ENCODE peak calls at places on chromosome 2, in four cellular contexts. M, B, S and F are unnamed samples.

GRCh38 chr2:229586746-229587705 is 127.3 kb downstream of the DNER start:
- DNase-seq in B (peak; percentile 5), S (peak; percentile 76), M (peak; percentile 67), F (peak; percentile 51)

GRCh38 chr2:154449951-154450658 is 248.4 kb upstream of the KCNJ3 start:
- DNase-seq in S (no peak), M (no peak), B (no peak), F (no peak)

GRCh38 chr2:236338495-236339184 is 74.4 kb upstream of the ASB18 start:
- DNase-seq in B (no peak), S (peak; percentile 26), M (no peak), F (no peak)

GRCh38 chr2:241410739-241411176 is 54.7 kb downstream of the FARP2 start:
- DNase-seq in B (no peak), S (peak; percentile 80), M (no peak), F (no peak)

GRCh38 chr2:207073791-207074678 is 91.7 kb downstream of the KLF7 start:
- DNase-seq in S (peak; percentile 70), M (no peak), B (no peak), F (no peak)

GRCh38 chr2:240595381-240596079 is 9.0 kb downstream of the CAPN10 start:
- DNase-seq in B (peak; percentile 26), S (no peak), M (peak; percentile 51), F (no peak)

GRCh38 chr2:99975386-99975785 is 167.0 kb downstream of the AFF3 start:
- DNase-seq in B (no peak), S (no peak), M (no peak), F (no peak)

GRCh38 chr2:19575618-19576017 is 217.2 kb upstream of the OSR1 start:
- DNase-seq in B (no peak), M (no peak), S (no peak), F (no peak)

GRCh38 chr2:126482582-126483464 is 173.1 kb upstream of the GYPC start:
- DNase-seq in B (no peak), S (no peak), M (no peak), F (no peak)

GRCh38 chr2:3728104-3729054 is 25.0 kb downstream of the DCDC2C start:
- DNase-seq in S (no peak), M (peak; percentile 39), B (no peak), F (no peak)

GRCh38 chr2:15047184-15047583 is 414.7 kb downstream of the LRATD1 start:
- DNase-seq in B (no peak), M (no peak), S (no peak), F (no peak)

GRCh38 chr2:73982140-73982617 is 2.5 kb upstream of the TET3 start:
- DNase-seq in B (no peak), M (no peak), S (no peak), F (no peak)

GRCh38 chr2:107932986-107933385 is 53.3 kb upstream of the SLC5A7 start:
- DNase-seq in M (no peak), S (no peak), B (no peak), F (no peak)

GRCh38 chr2:47512581-47513083 is 109.7 kb downstream of the MSH2 start:
- DNase-seq in B (no peak), S (no peak), M (peak; percentile 31), F (no peak)

GRCh38 chr2:101287303-101287702 is 21.2 kb downstream of the RNF149 start:
- DNase-seq in S (no peak), B (no peak), M (no peak), F (no peak)

GRCh38 chr2:60262178-60262577 is 291.3 kb downstream of the BCL11A start:
- DNase-seq in M (no peak), B (no peak), S (no peak), F (no peak)

GRCh38 chr2:129233751-129234406 is 745.6 kb upstream of the RAB6C start:
- DNase-seq in S (no peak), B (no peak), M (peak; percentile 15), F (no peak)

GRCh38 chr2:136185991-136186771 is 68.2 kb upstream of the CXCR4 start:
- DNase-seq in B (no peak), M (peak; percentile 17), S (peak; percentile 22), F (no peak)

GRCh38 chr2:44715671-44716077 is 225.8 kb upstream of the SIX3 start:
- DNase-seq in S (no peak), M (peak; percentile 17), B (no peak), F (peak; percentile 32)

GRCh38 chr2:104321141-104321799 is 532.6 kb upstream of the POU3F3 start:
- DNase-seq in B (no peak), S (no peak), M (peak; percentile 63), F (no peak)

GRCh38 chr2:52034706-52035105 is 1002.8 kb upstream of the NRXN1 start:
- DNase-seq in S (no peak), B (no peak), M (no peak), F (no peak)

GRCh38 chr2:36965751-36966369 is 476 bp downstream of the STRN start:
- DNase-seq in S (no peak), B (peak; percentile 9), M (peak; percentile 31), F (no peak)

GRCh38 chr2:3642521-3643215 is 15.3 kb upstream of the ALLC start:
- DNase-seq in M (no peak), S (no peak), B (no peak), F (no peak)

GRCh38 chr2:144515694-144516416 is 4.1 kb downstream of the ZEB2 start:
- DNase-seq in S (peak; percentile 77), B (no peak), M (no peak), F (no peak)

GRCh38 chr2:142218471-142218870 is 87.7 kb upstream of the LRP1B start:
- DNase-seq in B (no peak), M (no peak), S (no peak), F (no peak)

GRCh38 chr2:156492979-156493378 is 56.8 kb downstream of the GPD2 start:
- DNase-seq in S (no peak), M (no peak), B (no peak), F (no peak)

GRCh38 chr2:65021709-65022108 is 32.5 kb downstream of the SLC1A4 start:
- DNase-seq in B (no peak), S (no peak), M (no peak), F (no peak)

GRCh38 chr2:238100049-238100820 is at the start of gene ESPNL:
- DNase-seq in B (no peak), M (no peak), S (no peak), F (no peak)

GRCh38 chr2:37560863-37561614 is 110.4 kb downstream of the CDC42EP3 start:
- DNase-seq in B (no peak), S (no peak), M (peak; percentile 31), F (no peak)

GRCh38 chr2:234298916-234299315 is 198.0 kb downstream of the ARL4C start:
- DNase-seq in M (no peak), B (no peak), S (no peak), F (no peak)

GRCh38 chr2:240449764-240450531 is 14.5 kb downstream of the GPC1 start:
- DNase-seq in M (peak; percentile 31), B (no peak), S (no peak), F (no peak)

GRCh38 chr2:54838585-54839035 is 115.1 kb downstream of the EML6 start:
- DNase-seq in M (peak; percentile 89), S (peak; percentile 74), B (peak; percentile 27), F (peak; percentile 60)

GRCh38 chr2:102278720-102279390 is 32.5 kb upstream of the IL1RL1 start:
- DNase-seq in B (no peak), S (no peak), M (no peak), F (no peak)

GRCh38 chr2:171289938-171290480 is 129.3 kb upstream of the TLK1 start:
- DNase-seq in S (no peak), M (no peak), B (no peak), F (no peak)